ENCODE peak calls at places on chromosomes 6 and 20, in ten cellular contexts. F, W, A, U, G, V, D, Q, C and H are unnamed samples.

GRCh38 chr20:41592516-41593192 is 25.5 kb downstream of the CHD6 start:
- DNase-seq in G (no peak), A (no peak), C (no peak), W (no peak), Q (no peak), F (no peak), U (no peak), D (no peak), V (no peak), H (no peak)

GRCh38 chr6:162733489-162733888 is 5.7 kb downstream of the PACRG start:
- DNase-seq in F (peak), W (no peak), D (no peak), A (no peak), G (peak), Q (no peak), U (no peak), V (no peak), C (no peak), H (no peak)

GRCh38 chr6:6546318-6547110 is 42.0 kb upstream of the LY86 start:
- DNase-seq in U (no peak), C (peak), F (peak), W (peak), D (no peak), V (peak), G (peak), Q (peak), A (no peak), H (peak)

GRCh38 chr6:16783485-16783884 is 22.2 kb upstream of the ATXN1 start:
- DNase-seq in A (no peak), Q (no peak), F (no peak), U (no peak), C (peak), D (no peak), V (no peak), W (no peak), G (no peak), H (peak)

GRCh38 chr6:121647905-121648304 is 212.5 kb downstream of the GJA1 start:
- DNase-seq in A (no peak), U (no peak), V (no peak), W (no peak), D (no peak), Q (no peak), G (no peak), C (peak), F (no peak), H (no peak)

GRCh38 chr6:24666097-24666615 is 543 bp downstream of the TDP2 start:
- DNase-seq in G (no peak), D (peak), Q (peak), F (peak), A (no peak), U (peak), V (peak), C (peak), W (peak), H (peak)

GRCh38 chr20:47789081-47789998 is 4.1 kb upstream of the SULF2 start:
- DNase-seq in D (no peak), V (no peak), U (no peak), A (no peak), C (no peak), W (no peak), F (no peak), Q (no peak), G (no peak), H (peak)

GRCh38 chr6:119284861-119285521 is 64.6 kb downstream of the MAN1A1 start:
- DNase-seq in C (no peak), U (no peak), Q (no peak), D (no peak), A (no peak), W (no peak), G (peak), V (no peak), F (peak), H (no peak)

GRCh38 chr6:159557046-159557445 is 136.0 kb downstream of the SOD2 start:
- DNase-seq in Q (no peak), V (no peak), C (no peak), A (no peak), F (no peak), U (no peak), D (no peak), G (no peak), W (no peak), H (no peak)

GRCh38 chr6:117681321-117681720 is 6.1 kb downstream of the NUS1 start:
- DNase-seq in V (no peak), G (no peak), W (no peak), U (no peak), A (no peak), D (no peak), Q (no peak), F (no peak), C (no peak), H (no peak)

GRCh38 chr6:104983776-104984175 is 26.9 kb downstream of the LIN28B start:
- DNase-seq in Q (no peak), A (no peak), W (no peak), V (no peak), D (no peak), G (no peak), U (no peak), F (no peak), C (no peak), H (no peak)

GRCh38 chr6:104986625-104987024 is 29.7 kb downstream of the LIN28B start:
- DNase-seq in G (no peak), D (no peak), W (no peak), U (no peak), Q (no peak), C (no peak), F (no peak), A (no peak), V (no peak), H (no peak)

GRCh38 chr6:104983296-104983695 is 26.4 kb downstream of the LIN28B start:
- DNase-seq in U (no peak), F (no peak), V (no peak), Q (no peak), W (no peak), D (no peak), A (no peak), G (no peak), C (no peak), H (no peak)

GRCh38 chr6:104984831-104985230 is 27.9 kb downstream of the LIN28B start:
- DNase-seq in Q (no peak), C (no peak), A (no peak), U (no peak), D (no peak), G (no peak), W (no peak), F (no peak), V (no peak), H (no peak)

GRCh38 chr6:104987218-104987617 is 30.3 kb downstream of the LIN28B start:
- DNase-seq in C (no peak), V (no peak), W (no peak), D (no peak), A (no peak), U (no peak), G (no peak), Q (no peak), F (no peak), H (no peak)
- H3K27ac ChIP-seq in C (no peak), V (no peak), W (no peak), D (no peak), A (no peak), U (no peak), G (no peak), Q (no peak), F (no peak), H (no peak)

GRCh38 chr6:45709834-45710233 is 305.8 kb downstream of the CLIC5 start:
- DNase-seq in A (no peak), F (no peak), C (no peak), U (no peak), G (no peak), W (no peak), Q (no peak), D (no peak), V (no peak), H (no peak)
- H3K27ac ChIP-seq in A (no peak), F (no peak), C (no peak), U (no peak), G (no peak), W (no peak), Q (no peak), D (no peak), V (no peak), H (no peak)

DNA sequence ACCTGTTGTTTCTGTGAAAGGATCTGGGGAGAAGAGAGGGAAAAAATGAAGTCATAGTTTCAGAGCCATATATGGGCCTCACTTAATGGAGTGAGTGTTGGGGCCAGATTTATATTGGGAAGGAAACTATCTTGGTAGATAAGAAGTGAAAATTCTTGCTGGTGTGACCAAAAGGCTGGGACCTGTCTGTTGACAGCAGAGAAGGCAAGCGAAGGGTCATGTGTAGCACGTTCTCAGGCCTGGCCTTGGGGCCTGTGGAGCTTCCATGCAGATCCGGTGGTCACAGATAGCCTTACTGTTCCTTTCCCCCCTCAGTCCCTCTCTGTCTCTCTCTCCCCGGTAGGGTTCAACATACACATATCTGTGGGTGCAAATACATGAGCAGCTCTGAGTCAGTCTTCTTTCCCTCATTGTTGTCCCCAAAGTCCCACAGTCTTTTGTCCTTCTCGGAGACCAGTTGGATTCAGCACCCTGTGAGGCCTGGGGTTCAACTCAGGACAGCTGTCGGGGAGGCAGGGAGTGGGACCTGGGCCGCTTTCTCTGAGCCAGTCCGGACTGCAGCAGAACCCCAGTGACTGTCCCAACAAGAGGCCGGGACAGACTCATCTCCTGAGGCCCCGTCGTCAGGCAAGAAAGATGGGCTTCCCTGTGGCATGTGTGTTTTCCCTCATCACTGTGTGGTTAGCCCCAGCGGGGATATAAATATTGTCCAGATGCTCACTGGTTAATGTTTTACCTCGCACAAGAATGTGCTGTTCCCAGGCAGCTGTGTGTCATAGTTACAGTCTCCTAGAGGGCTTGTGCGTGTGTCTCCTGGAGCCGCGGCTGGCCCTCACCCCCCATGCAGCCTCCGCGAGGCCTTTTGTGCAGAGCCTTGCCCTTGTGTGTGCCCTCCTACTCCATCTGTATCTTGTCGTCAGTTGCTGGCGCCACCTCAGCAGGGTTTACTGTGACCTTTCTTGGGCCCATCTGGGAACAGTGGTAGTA is 34.7 kb downstream of the PPP1R14C start:
- DNase-seq in F (no peak), U (no peak), G (no peak), W (no peak), V (no peak), C (peak), Q (no peak), A (peak), D (no peak), H (peak)
- H3K27ac ChIP-seq in F (no peak), U (no peak), G (no peak), W (no peak), V (no peak), C (no peak), Q (no peak), A (peak), D (no peak), H (peak)

GRCh38 chr6:136036601-136037000 is 185.1 kb downstream of the PDE7B start:
- DNase-seq in V (no peak), A (no peak), U (no peak), C (no peak), D (no peak), F (no peak), G (no peak), Q (no peak), W (no peak), H (no peak)

GRCh38 chr6:136034422-136034821 is 182.9 kb downstream of the PDE7B start:
- DNase-seq in W (no peak), D (no peak), A (no peak), V (no peak), C (no peak), F (no peak), G (peak), U (no peak), Q (no peak), H (no peak)

GRCh38 chr6:136036071-136036380 is 184.5 kb downstream of the PDE7B start:
- DNase-seq in V (no peak), C (no peak), D (no peak), U (no peak), Q (no peak), W (no peak), G (no peak), A (no peak), F (no peak), H (no peak)

GRCh38 chr6:136037246-136037884 is 185.9 kb downstream of the PDE7B start:
- DNase-seq in V (no peak), W (no peak), Q (no peak), F (no peak), U (no peak), G (no peak), A (no peak), C (peak), D (no peak), H (no peak)

DNA sequence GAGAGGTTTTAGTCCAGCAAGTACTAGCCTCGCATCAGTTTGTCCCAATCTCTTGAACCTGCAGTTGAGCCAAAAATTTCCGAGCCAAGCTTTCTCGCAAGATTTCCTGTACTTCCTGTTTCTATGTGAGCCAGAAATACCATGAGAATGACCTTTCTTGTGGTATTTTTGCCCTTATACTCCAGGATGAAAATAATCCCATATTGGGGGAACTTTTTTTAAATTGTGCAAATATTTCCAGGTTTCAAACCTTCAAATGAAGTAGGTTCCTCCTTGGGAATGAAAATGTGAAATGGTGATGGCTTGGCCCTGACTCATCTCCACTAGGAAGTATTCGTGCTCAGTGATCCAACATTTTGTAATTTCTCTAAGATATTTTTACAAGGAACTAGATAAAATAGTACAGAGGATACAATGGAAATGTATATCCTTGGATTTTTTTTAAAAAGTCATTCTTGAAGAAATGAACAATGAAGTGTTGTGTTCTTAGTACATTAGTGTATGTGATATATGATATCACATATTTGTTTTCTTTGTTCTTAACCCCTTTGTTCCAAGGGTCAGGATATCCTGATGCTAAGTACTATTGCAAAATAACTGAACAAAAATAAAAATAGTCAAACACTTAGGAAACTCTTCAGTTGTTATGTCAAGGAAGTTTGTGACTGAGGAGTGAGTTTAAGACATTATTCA is 184.0 kb downstream of the PDE7B start:
- DNase-seq in W (no peak), F (no peak), U (no peak), G (no peak), C (peak), Q (no peak), A (no peak), D (no peak), V (no peak), H (peak)
- H3K27ac ChIP-seq in W (peak), F (no peak), U (no peak), G (no peak), C (peak), Q (peak), A (no peak), D (peak), V (no peak), H (no peak)

DNA sequence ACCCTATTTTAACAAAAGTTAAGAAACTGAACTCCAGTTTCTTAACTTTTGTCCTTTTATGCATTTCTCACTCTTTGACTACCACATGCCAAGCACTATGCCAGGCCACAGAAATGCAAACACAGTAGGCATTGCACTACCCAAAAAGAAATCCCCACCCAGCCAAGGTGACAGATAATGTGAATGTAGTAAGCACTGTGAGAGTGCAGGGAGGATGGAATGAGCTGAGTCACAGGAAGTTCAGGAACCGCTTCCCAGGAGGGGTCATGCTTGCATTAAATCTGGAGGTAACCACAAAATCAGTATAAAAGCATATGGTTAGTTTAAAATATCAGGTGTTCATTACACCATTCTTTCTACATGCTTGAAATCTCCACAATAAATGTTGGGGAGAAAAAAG is 20.1 kb upstream of the FAM83C start:
- DNase-seq in Q (no peak), U (no peak), F (no peak), G (no peak), A (no peak), C (peak), V (no peak), D (no peak), W (no peak), H (peak)
- H3K27ac ChIP-seq in Q (no peak), U (no peak), F (no peak), G (no peak), A (no peak), C (no peak), V (no peak), D (no peak), W (no peak), H (peak)

GRCh38 chr6:13524801-13525508 is 37.6 kb upstream of the GFOD1 start:
- DNase-seq in C (no peak), U (peak), D (no peak), W (no peak), V (no peak), Q (no peak), G (no peak), A (peak), F (peak), H (no peak)
- H3K27ac ChIP-seq in C (no peak), U (no peak), D (no peak), W (no peak), V (no peak), Q (no peak), G (no peak), A (no peak), F (peak), H (no peak)

GRCh38 chr6:35096129-35096852 is 44.8 kb downstream of the TCP11 start:
- DNase-seq in G (no peak), F (no peak), V (no peak), W (no peak), U (no peak), Q (no peak), C (peak), D (no peak), A (peak), H (peak)
- H3K27ac ChIP-seq in G (no peak), F (no peak), V (peak), W (no peak), U (no peak), Q (peak), C (no peak), D (peak), A (no peak), H (peak)

GRCh38 chr6:43770417-43771209 is 602 bp downstream of the VEGFA start:
- DNase-seq in D (peak), A (peak), C (peak), G (no peak), V (peak), Q (peak), F (peak), U (peak), W (peak), H (peak)
- H3K27ac ChIP-seq in D (peak), A (peak), C (peak), G (no peak), V (peak), Q (peak), F (peak), U (peak), W (peak), H (peak)

GRCh38 chr20:58175425-58175824 is 53.0 kb downstream of the ANKRD60 start:
- DNase-seq in Q (no peak), C (no peak), G (no peak), V (no peak), A (no peak), U (no peak), W (no peak), F (no peak), D (no peak), H (no peak)

GRCh38 chr20:58175836-58176235 is 52.6 kb downstream of the ANKRD60 start:
- DNase-seq in A (no peak), D (no peak), G (no peak), C (no peak), W (peak), F (no peak), V (no peak), Q (no peak), U (no peak), H (no peak)

GRCh38 chr20:58173091-58173490 is 55.4 kb downstream of the ANKRD60 start:
- DNase-seq in W (no peak), C (no peak), Q (peak), V (no peak), F (no peak), G (no peak), A (no peak), D (no peak), U (no peak), H (no peak)

GRCh38 chr20:58174708-58175287 is 53.7 kb downstream of the ANKRD60 start:
- DNase-seq in A (peak), Q (peak), D (peak), C (no peak), W (peak), G (no peak), F (no peak), V (no peak), U (no peak), H (no peak)

GRCh38 chr20:58173930-58174707 is 54.3 kb downstream of the ANKRD60 start:
- DNase-seq in F (no peak), A (no peak), V (no peak), C (no peak), G (no peak), W (peak), Q (no peak), U (no peak), D (no peak), H (no peak)
- H3K27ac ChIP-seq in F (no peak), A (peak), V (peak), C (no peak), G (no peak), W (peak), Q (peak), U (peak), D (peak), H (no peak)